ENCODE peak calls at places on chromosomes 16 and 17, in five cellular contexts. Y is stimulated activated CD4-positive, alpha-beta T cell treated with anti-CD3 and anti-CD28 coated beads, Interleukin-1b, Interleukin-23, amount 100 ng/mL, for 24 hours; N is activated gamma-delta T cell treated with Interleukin-2 at 50 U/mL for 16 hours; T is activated CD4-positive, alpha-beta T cell treated with anti-CD3 and anti-CD28 coated beads for 48 hours; G is NCI-H1092. I is an unnamed sample.

GRCh38 chr16:77223184-77223583 is 24.0 kb downstream of the SYCE1L start:
- DNase-seq in Y (no peak), N (peak), T (peak), G (no peak), I (no peak)

GRCh38 chr17:67570797-67571196 is 146.9 kb upstream of the NOL11 start:
- DNase-seq in Y (no peak), N (no peak), T (no peak), G (no peak), I (no peak)

GRCh38 chr16:29994613-29995329 is 646 bp downstream of the HIRIP3 start:
- DNase-seq in Y (peak), N (no peak), T (peak), G (no peak), I (peak)

GRCh38 chr16:20675488-20676267 is 21.8 kb downstream of the ACSM1 start:
- DNase-seq in Y (peak), N (no peak), T (peak), G (peak), I (peak)

GRCh38 chr17:8502100-8502499 is 66.4 kb downstream of the NDEL1 start:
- DNase-seq in Y (no peak), N (no peak), T (no peak), G (no peak), I (no peak)

GRCh38 chr17:17603895-17604225 is 12.4 kb upstream of the PEMT start:
- DNase-seq in Y (no peak), N (no peak), T (no peak), G (no peak), I (no peak)

GRCh38 chr16:66695935-66696668 is 441 bp downstream of the CMTM4 start:
- DNase-seq in Y (no peak), N (no peak), T (peak), G (no peak), I (no peak)

GRCh38 chr16:85449195-85449884 is 163.8 kb upstream of the GSE1 start:
- DNase-seq in Y (no peak), N (no peak), T (no peak), G (peak), I (no peak)

GRCh38 chr16:53530046-53530445 is 27.0 kb upstream of the AKTIP start:
- DNase-seq in Y (no peak), N (no peak), T (no peak), G (peak), I (no peak)

I was measured in heart left ventricle.